ENCODE peak calls at places on chromosome 10, in four cellular contexts. One of them, this sample, is unnamed.

GRCh38 chr10:98374176-98374969 is 40.6 kb downstream of the PYROXD2 start:
- DNase-seq in transverse colon: no peak
- DNase-seq in HepG2: no peak
- DNase-seq in stomach: no peak
- DNase-seq in this sample: no peak

GRCh38 chr10:96266118-96266770 is 5.1 kb downstream of the BLNK start:
- DNase-seq in transverse colon: no peak
- DNase-seq in HepG2: no peak
- DNase-seq in stomach: no peak
- DNase-seq in this sample: no peak

GRCh38 chr10:4839353-4839752 is 13.3 kb downstream of the AKR1E2 start:
- DNase-seq in transverse colon: no peak
- DNase-seq in HepG2: peak; percentile 18
- DNase-seq in stomach: no peak
- DNase-seq in this sample: no peak

GRCh38 chr10:43598447-43598846 is 7.8 kb upstream of the ZNF485 start:
- DNase-seq in transverse colon: no peak
- DNase-seq in HepG2: no peak
- DNase-seq in stomach: no peak
- DNase-seq in this sample: no peak

GRCh38 chr10:101783736-101784118 is 481 bp upstream of the NPM3 start:
- DNase-seq in transverse colon: no peak
- DNase-seq in HepG2: no peak
- DNase-seq in stomach: no peak
- DNase-seq in this sample: no peak

GRCh38 chr10:1100691-1101368 is 44.6 kb downstream of the WDR37 start:
- DNase-seq in transverse colon: no peak
- DNase-seq in HepG2: no peak
- DNase-seq in stomach: no peak
- DNase-seq in this sample: no peak

GRCh38 chr10:29517352-29517923 is 117.3 kb downstream of the SVIL start:
- DNase-seq in transverse colon: peak; percentile 26
- DNase-seq in HepG2: peak; percentile 43
- DNase-seq in stomach: no peak
- DNase-seq in this sample: no peak

GRCh38 chr10:57145548-57145947 is 784.5 kb upstream of the ZWINT start:
- DNase-seq in transverse colon: no peak
- DNase-seq in HepG2: no peak
- DNase-seq in stomach: no peak
- DNase-seq in this sample: no peak

GRCh38 chr10:5545778-5546710 is 21.3 kb downstream of the CALML3 start:
- DNase-seq in transverse colon: peak; percentile 35
- DNase-seq in HepG2: no peak
- DNase-seq in stomach: peak; percentile 65
- DNase-seq in this sample: no peak

GRCh38 chr10:43226851-43227845 is 39.7 kb downstream of the RASGEF1A start:
- DNase-seq in transverse colon: peak; percentile 4
- DNase-seq in HepG2: no peak
- DNase-seq in stomach: no peak
- DNase-seq in this sample: no peak

GRCh38 chr10:64430690-64431323 is 909.6 kb downstream of the REEP3 start:
- DNase-seq in transverse colon: peak; percentile 14
- DNase-seq in HepG2: peak; percentile 5
- DNase-seq in stomach: no peak
- DNase-seq in this sample: no peak

GRCh38 chr10:129605986-129606518 is 139.0 kb downstream of the MGMT start:
- DNase-seq in transverse colon: peak; percentile 27
- DNase-seq in HepG2: no peak
- DNase-seq in stomach: no peak
- DNase-seq in this sample: no peak

GRCh38 chr10:110211455-110211843 is 4.0 kb downstream of the MXI1 start:
- DNase-seq in transverse colon: no peak
- DNase-seq in HepG2: no peak
- DNase-seq in stomach: no peak
- DNase-seq in this sample: no peak

GRCh38 chr10:4219901-4220300 is 434.9 kb upstream of the KLF6 start:
- DNase-seq in transverse colon: no peak
- DNase-seq in HepG2: no peak
- DNase-seq in stomach: no peak
- DNase-seq in this sample: no peak

GRCh38 chr10:100814751-100815474 is 69.5 kb downstream of the PAX2 start:
- DNase-seq in transverse colon: no peak
- DNase-seq in HepG2: no peak
- DNase-seq in stomach: no peak
- DNase-seq in this sample: no peak

GRCh38 chr10:98326621-98327027 is 58.6 kb upstream of the LOXL4 start:
- DNase-seq in transverse colon: no peak
- DNase-seq in HepG2: no peak
- DNase-seq in stomach: no peak
- DNase-seq in this sample: no peak

GRCh38 chr10:35611750-35612149 is 6.6 kb downstream of the GJD4 start:
- DNase-seq in transverse colon: no peak
- DNase-seq in HepG2: peak; percentile 20
- DNase-seq in stomach: no peak
- DNase-seq in this sample: no peak

GRCh38 chr10:79375321-79376077 is 28.2 kb downstream of the PPIF start:
- DNase-seq in transverse colon: no peak
- DNase-seq in HepG2: peak; percentile 45
- DNase-seq in stomach: no peak
- DNase-seq in this sample: no peak

GRCh38 chr10:4751211-4751610 is 74.8 kb upstream of the AKR1E2 start:
- DNase-seq in transverse colon: no peak
- DNase-seq in HepG2: no peak
- DNase-seq in stomach: no peak
- DNase-seq in this sample: no peak

GRCh38 chr10:11646450-11646849 is 35.0 kb upstream of the USP6NL start:
- DNase-seq in transverse colon: no peak
- DNase-seq in HepG2: no peak
- DNase-seq in stomach: no peak
- DNase-seq in this sample: no peak

GRCh38 chr10:114239117-114239993 is at the start of gene VWA2:
- DNase-seq in transverse colon: peak; percentile 57
- DNase-seq in HepG2: no peak
- DNase-seq in stomach: peak; percentile 76
- DNase-seq in this sample: peak; percentile 48

GRCh38 chr10:56035489-56035888 is 325.6 kb downstream of the ZWINT start:
- DNase-seq in transverse colon: no peak
- DNase-seq in HepG2: no peak
- DNase-seq in stomach: no peak
- DNase-seq in this sample: no peak

GRCh38 chr10:119421887-119422684 is 120.4 kb downstream of the RGS10 start:
- DNase-seq in transverse colon: no peak
- DNase-seq in HepG2: no peak
- DNase-seq in stomach: no peak
- DNase-seq in this sample: no peak

GRCh38 chr10:108684431-108684830 is 1238.9 kb downstream of the XPNPEP1 start:
- DNase-seq in transverse colon: no peak
- DNase-seq in HepG2: no peak
- DNase-seq in stomach: no peak
- DNase-seq in this sample: no peak

GRCh38 chr10:110822708-110823291 is 48.9 kb upstream of the PDCD4 start:
- DNase-seq in transverse colon: no peak
- DNase-seq in HepG2: no peak
- DNase-seq in stomach: no peak
- DNase-seq in this sample: no peak

GRCh38 chr10:123323884-123324283 is 169.7 kb downstream of the BUB3 start:
- DNase-seq in transverse colon: no peak
- DNase-seq in HepG2: no peak
- DNase-seq in stomach: no peak
- DNase-seq in this sample: no peak

GRCh38 chr10:72097448-72098300 is 9.3 kb upstream of the SPOCK2 start:
- DNase-seq in transverse colon: no peak
- DNase-seq in HepG2: peak; percentile 98
- DNase-seq in stomach: peak; percentile 70
- DNase-seq in this sample: no peak

GRCh38 chr10:119466655-119467054 is 75.9 kb downstream of the RGS10 start:
- DNase-seq in transverse colon: no peak
- DNase-seq in HepG2: no peak
- DNase-seq in stomach: no peak
- DNase-seq in this sample: no peak

GRCh38 chr10:112985701-112986510 is 35.9 kb downstream of the TCF7L2 start:
- DNase-seq in transverse colon: no peak
- DNase-seq in HepG2: no peak
- DNase-seq in stomach: no peak
- DNase-seq in this sample: no peak

GRCh38 chr10:127485153-127485857 is 63.8 kb upstream of the NPS start:
- DNase-seq in transverse colon: no peak
- DNase-seq in HepG2: no peak
- DNase-seq in stomach: no peak
- DNase-seq in this sample: no peak

GRCh38 chr10:62916157-62916603 is 100.0 kb upstream of the EGR2 start:
- DNase-seq in transverse colon: no peak
- DNase-seq in HepG2: no peak
- DNase-seq in stomach: no peak
- DNase-seq in this sample: no peak

GRCh38 chr10:27658788-27659187 is 86.8 kb downstream of the MKX start:
- DNase-seq in transverse colon: no peak
- DNase-seq in HepG2: no peak
- DNase-seq in stomach: no peak
- DNase-seq in this sample: no peak

DNA sequence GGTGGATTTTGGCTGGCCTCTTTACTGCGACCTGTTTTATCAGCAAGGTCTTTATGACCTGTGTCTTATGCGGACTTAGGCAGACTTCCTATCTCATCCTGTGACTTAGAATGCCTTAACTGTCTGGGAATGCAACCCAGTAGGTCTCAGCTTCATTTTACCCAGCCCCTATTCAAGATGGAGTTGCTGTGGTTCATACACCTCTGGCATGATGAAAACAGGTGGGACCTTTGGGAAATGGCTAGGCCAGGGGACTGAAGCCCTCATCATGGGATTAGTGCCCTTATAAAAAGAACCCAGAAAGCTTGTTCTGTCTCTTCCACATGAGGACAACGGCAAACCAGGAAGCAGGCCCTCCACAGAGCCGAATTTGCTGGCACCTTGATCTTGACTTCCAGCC is 172.1 kb upstream of the MYO3A start:
- DNase-seq in transverse colon: no peak
- DNase-seq in HepG2: no peak
- DNase-seq in stomach: no peak
- DNase-seq in this sample: no peak
- TF ChIP-seq POLR2A in transverse colon: no peak
- TF ChIP-seq POLR2A in HepG2: no peak
- TF ChIP-seq POLR2A in stomach: no peak
- TF ChIP-seq POLR2A in this sample: no peak

GRCh38 chr10:116849271-116850057 is at the start of gene ENO4:
- DNase-seq in transverse colon: peak; percentile 85
- DNase-seq in HepG2: peak; percentile 58
- DNase-seq in stomach: peak; percentile 85
- DNase-seq in this sample: peak; percentile 64
- TF ChIP-seq POLR2AphosphoS5 in transverse colon: no peak
- TF ChIP-seq POLR2AphosphoS5 in HepG2: peak; percentile 42
- TF ChIP-seq POLR2AphosphoS5 in stomach: peak; percentile 2
- TF ChIP-seq POLR2AphosphoS5 in this sample: no peak

DNA sequence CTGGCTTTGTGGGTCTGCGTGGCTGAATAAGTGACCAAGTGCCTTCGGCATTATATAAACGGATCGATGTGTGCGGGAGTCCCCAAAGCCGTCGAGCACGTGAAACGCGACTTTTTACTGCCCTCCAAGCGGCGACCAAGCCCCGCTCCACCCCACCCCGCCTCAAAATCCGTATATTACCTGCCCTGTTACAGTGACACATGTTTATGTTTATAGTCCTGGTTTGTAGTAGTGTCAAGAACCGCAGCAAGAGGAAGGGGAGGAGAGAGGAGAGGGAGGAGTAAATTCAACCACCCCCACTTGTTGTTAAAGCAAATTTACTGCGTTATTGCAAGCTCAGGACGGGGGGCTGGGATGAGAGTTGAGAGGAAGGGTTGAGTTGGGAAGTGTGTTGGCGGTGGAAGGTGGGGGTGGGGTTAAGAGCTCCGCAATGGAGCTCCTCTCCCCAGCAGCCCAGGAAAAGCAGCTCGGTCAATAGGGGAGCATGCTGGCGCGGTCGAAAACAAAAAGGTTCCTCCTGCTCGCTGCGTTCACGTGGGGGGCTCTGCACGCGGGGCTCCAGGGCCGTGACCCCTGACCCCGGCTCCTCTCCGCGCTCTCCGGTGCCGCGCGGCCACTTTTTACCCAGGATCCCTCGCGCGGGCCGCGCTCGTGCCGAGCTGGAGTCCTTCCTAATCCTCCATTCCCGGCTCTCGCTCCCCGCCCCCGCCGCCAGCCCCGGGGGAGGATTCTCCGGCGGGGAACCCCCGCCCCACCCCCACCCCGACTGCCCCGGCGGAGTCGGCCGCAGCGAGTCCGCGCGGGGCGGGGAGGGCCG is at the start of gene SKIDA1:
- DNase-seq in transverse colon: peak; percentile 82
- DNase-seq in HepG2: peak; percentile 92
- DNase-seq in stomach: peak; percentile 69
- DNase-seq in this sample: no peak
- TF ChIP-seq POLR2A in transverse colon: no peak
- TF ChIP-seq POLR2A in HepG2: peak; percentile 78
- TF ChIP-seq POLR2A in stomach: no peak
- TF ChIP-seq POLR2A in this sample: no peak

DNA sequence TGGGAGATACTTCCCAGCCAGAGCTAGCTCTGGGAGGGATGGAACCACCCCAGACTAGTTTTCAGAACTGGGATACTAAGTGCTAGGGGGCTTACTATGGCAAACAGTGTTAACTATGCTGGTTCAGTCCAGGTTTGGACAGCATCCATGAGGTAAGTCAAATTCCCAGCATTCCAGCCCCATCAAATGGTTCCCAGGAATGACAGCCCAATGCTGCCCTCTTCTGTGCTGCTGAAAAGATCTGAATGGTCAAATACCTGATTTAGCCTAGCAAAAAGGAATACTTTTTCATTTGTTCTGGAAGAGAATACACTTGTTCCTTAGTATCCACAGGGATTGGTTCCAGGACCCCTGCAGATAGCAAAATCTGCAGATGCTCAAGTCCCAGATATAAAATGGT is 141.8 kb upstream of the CCDC6 start:
- DNase-seq in transverse colon: peak; percentile 14
- DNase-seq in HepG2: peak; percentile 39
- DNase-seq in stomach: peak; percentile 36
- DNase-seq in this sample: no peak
- TF ChIP-seq POLR2AphosphoS5 in transverse colon: no peak
- TF ChIP-seq POLR2AphosphoS5 in HepG2: no peak
- TF ChIP-seq POLR2AphosphoS5 in stomach: peak; percentile 7
- TF ChIP-seq POLR2AphosphoS5 in this sample: no peak

GRCh38 chr10:92757066-92757716 is 67.4 kb downstream of the HHEX start:
- DNase-seq in transverse colon: peak; percentile 79
- DNase-seq in HepG2: peak; percentile 72
- DNase-seq in stomach: peak; percentile 70
- DNase-seq in this sample: peak; percentile 39
- TF ChIP-seq POLR2A in transverse colon: no peak
- TF ChIP-seq POLR2A in HepG2: no peak
- TF ChIP-seq POLR2A in stomach: no peak
- TF ChIP-seq POLR2A in this sample: no peak

GRCh38 chr10:103543617-103544525 is 50.4 kb downstream of the NEURL1 start:
- DNase-seq in transverse colon: no peak
- DNase-seq in HepG2: no peak
- DNase-seq in stomach: peak; percentile 16
- DNase-seq in this sample: no peak
- TF ChIP-seq POLR2AphosphoS5 in transverse colon: no peak
- TF ChIP-seq POLR2AphosphoS5 in HepG2: no peak
- TF ChIP-seq POLR2AphosphoS5 in stomach: no peak
- TF ChIP-seq POLR2AphosphoS5 in this sample: no peak

This sample was measured in GM12891.